ENCODE peak calls at places on chromosome 2, in six cellular contexts. U is hepatocyte; C is CD8-positive, alpha-beta T cell; Z is WTC11; E is cardiac fibroblast; A is HepG2. T is an unnamed sample.

GRCh38 chr2:207750315-207750714 is 19.4 kb downstream of the FZD5 start:
- DNase-seq in U (no peak), C (no peak), Z (no peak), E (no peak), A (peak), T (no peak)

GRCh38 chr2:100767224-100767653 is 52.7 kb upstream of the NPAS2 start:
- DNase-seq in U (no peak), C (no peak), Z (no peak), E (peak), A (no peak), T (no peak)

GRCh38 chr2:191178806-191179514 is 28.2 kb upstream of the STAT4 start:
- DNase-seq in U (no peak), C (no peak), Z (no peak), E (peak), A (no peak), T (no peak)

GRCh38 chr2:152025678-152026287 is 73.1 kb downstream of the CACNB4 start:
- DNase-seq in U (peak), C (peak), Z (peak), E (peak), A (peak), T (no peak)

GRCh38 chr2:130842770-130843169 is 6.1 kb downstream of the ARHGEF4 start:
- DNase-seq in U (no peak), C (no peak), Z (no peak), E (no peak), A (no peak), T (peak)

GRCh38 chr2:207073791-207074678 is 91.7 kb downstream of the KLF7 start:
- DNase-seq in U (no peak), C (no peak), Z (no peak), E (peak), A (no peak), T (no peak)

GRCh38 chr2:42767080-42767898 is 3.4 kb upstream of the OXER1 start:
- DNase-seq in U (no peak), C (no peak), Z (no peak), E (no peak), A (no peak), T (no peak)

GRCh38 chr2:230796280-230796862 is 68.4 kb upstream of the ITM2C start:
- DNase-seq in U (no peak), C (no peak), Z (no peak), E (no peak), A (no peak), T (no peak)

GRCh38 chr2:74008761-74009395 is 24.2 kb downstream of the TET3 start:
- DNase-seq in U (no peak), C (no peak), Z (no peak), E (no peak), A (no peak), T (no peak)

GRCh38 chr2:29110916-29111315 is 4.3 kb upstream of the CLIP4 start:
- DNase-seq in U (peak), C (no peak), Z (no peak), E (peak), A (no peak), T (no peak)

GRCh38 chr2:205892141-205893064 is 193.6 kb downstream of the INO80D start:
- DNase-seq in U (no peak), C (no peak), Z (no peak), E (peak), A (peak), T (no peak)

GRCh38 chr2:219031005-219031738 is 10.1 kb downstream of the CFAP65 start:
- DNase-seq in U (no peak), C (no peak), Z (no peak), E (no peak), A (no peak), T (no peak)

GRCh38 chr2:209367091-209367747 is 56.6 kb upstream of the MAP2 start:
- DNase-seq in U (no peak), C (no peak), Z (no peak), E (peak), A (no peak), T (no peak)

GRCh38 chr2:200746301-200746700 is 65.4 kb upstream of the BZW1 start:
- DNase-seq in U (no peak), C (no peak), Z (no peak), E (no peak), A (no peak), T (no peak)

DNA sequence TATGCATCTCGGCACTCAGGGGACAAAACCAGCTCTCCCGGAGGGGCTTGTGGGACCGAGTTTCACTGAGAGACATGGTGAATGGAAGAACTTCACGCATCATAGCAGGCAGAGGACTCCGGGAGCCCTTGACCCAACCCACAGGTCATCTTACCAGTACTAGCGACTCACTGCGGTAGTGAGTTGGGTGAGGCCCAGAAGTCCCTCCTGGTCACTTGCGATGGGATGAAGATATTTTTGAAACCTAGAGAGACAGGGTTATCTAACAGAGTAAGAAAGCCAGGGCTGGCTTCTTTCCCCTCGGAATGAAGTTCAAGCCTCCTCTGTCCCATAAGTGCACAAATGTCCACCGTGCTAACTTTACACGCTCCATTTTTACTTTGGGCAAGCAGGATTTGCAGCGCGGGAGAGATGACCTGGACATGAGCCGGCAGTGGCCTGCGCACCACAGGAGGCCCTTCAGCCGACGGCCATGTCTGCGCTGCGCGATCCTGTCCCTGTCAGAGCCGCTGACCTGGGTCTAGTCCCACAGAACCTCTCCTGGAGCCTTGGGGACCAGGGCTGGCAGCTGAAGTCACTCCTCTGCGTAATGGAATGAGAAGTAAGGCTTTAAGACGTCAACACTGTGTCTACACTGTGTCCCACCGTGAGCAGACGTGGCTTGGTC is 29.7 kb downstream of the ADI1 start:
- DNase-seq in U (no peak), C (no peak), Z (no peak), E (no peak), A (no peak), T (peak)
- TF ChIP-seq CTCF in U (no peak), C (no peak), Z (no peak), E (no peak), A (no peak), T (no peak)

DNA sequence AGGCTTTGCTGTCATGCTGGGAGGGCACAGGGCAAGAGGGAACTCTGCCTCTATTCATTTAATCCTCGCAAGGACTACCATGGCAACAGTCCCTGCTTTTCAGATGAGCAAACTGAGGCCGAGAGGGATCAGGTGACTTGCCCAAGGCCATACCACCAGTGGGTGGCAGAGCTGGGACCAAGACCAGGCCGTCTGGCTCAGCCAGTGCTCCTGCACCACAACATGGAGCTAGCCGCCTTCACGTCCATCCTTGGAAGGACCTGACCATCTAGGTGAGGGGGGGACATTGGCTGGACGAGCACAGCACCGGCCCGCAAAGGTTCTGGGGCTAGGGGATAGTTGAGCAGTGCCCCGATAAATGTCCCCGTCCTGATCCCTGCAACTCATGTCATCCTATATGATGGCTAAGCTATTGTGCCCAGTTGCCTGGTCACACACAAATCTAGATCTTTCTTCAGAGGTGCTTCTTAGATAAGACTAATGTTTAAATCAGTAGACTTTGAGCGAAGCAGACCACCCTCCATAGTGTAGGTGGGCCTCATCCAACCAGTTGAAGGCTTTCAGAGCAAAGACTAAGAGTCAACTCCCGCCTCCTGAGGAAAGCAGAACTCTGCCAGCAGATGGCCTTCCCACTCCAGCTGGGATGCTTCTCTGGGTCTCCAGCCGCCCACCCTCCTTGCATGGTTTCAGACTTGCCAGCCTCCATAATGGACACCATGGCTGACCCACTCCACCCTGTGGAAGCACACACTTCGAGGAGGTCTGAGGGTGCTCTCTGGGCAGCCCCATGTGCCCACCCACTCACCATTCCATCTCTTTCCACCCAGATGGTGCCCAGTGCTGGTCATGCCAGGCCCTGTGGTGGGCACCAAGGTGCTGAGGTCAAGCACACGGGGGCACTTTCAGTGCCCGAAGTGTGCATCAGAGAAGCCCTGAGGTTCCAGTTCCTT is 214.8 kb upstream of the RAB6C start:
- DNase-seq in U (no peak), C (peak), Z (no peak), E (no peak), A (no peak), T (peak)
- TF ChIP-seq CTCF in U (no peak), C (no peak), Z (no peak), E (no peak), A (peak), T (no peak)

DNA sequence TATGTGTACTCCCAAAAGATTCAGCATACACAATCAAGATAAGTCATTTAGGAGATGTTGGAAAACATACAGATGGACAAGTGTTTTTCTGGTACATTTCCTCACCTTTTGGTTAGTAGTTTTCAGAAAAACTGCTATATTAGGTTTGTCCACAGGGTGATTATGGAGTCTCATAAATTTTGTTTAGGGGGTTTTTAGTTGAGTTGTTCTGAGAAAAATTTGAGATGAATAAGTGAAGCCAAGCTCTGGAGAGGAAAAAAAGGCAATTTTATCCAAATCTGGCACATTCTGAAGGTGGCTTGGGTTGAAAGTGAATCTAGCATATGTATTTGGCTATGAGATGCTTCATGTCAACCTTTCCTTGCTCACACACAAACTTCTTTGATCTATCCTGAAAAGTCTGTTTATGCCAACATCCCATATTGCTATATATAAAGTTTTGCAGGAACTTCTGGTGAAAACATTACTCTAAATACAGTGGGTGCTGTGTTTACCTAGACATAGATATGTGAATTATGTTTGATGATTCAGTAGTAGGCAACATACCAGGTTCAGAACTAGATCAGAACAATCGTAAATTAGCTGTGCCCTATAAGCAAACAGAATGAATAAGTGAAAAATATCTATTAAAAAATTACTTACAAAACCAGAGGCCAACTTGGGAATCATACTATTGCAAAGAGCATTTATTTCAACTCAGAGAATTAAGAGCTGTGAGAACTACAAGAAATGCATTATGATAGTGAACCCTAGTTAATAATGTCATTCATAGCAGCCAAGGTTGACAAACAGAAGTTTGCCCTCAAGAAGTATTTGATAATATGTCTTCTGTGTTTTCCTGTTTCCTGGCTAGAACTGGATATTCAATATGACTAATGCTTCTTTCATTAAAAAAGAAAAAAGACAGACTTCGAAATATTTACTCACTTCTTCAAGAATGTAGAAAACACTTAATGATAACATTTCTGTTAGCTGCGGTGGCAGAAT is 552.0 kb downstream of the IRS1 start:
- DNase-seq in U (no peak), C (no peak), Z (no peak), E (peak), A (no peak), T (no peak)
- TF ChIP-seq CTCF in U (no peak), C (no peak), Z (no peak), E (peak), A (no peak), T (peak)

GRCh38 chr2:38464971-38465788 is 88.1 kb upstream of the ATL2 start:
- DNase-seq in U (no peak), C (no peak), Z (no peak), E (no peak), A (no peak), T (no peak)

GRCh38 chr2:38465789-38466127 is 88.7 kb upstream of the ATL2 start:
- DNase-seq in U (peak), C (no peak), Z (peak), E (peak), A (peak), T (no peak)

GRCh38 chr2:38466409-38466808 is 89.3 kb upstream of the ATL2 start:
- DNase-seq in U (no peak), C (no peak), Z (no peak), E (no peak), A (no peak), T (no peak)

GRCh38 chr2:38467768-38468463 is 90.8 kb upstream of the ATL2 start:
- DNase-seq in U (no peak), C (no peak), Z (no peak), E (no peak), A (no peak), T (no peak)

DNA sequence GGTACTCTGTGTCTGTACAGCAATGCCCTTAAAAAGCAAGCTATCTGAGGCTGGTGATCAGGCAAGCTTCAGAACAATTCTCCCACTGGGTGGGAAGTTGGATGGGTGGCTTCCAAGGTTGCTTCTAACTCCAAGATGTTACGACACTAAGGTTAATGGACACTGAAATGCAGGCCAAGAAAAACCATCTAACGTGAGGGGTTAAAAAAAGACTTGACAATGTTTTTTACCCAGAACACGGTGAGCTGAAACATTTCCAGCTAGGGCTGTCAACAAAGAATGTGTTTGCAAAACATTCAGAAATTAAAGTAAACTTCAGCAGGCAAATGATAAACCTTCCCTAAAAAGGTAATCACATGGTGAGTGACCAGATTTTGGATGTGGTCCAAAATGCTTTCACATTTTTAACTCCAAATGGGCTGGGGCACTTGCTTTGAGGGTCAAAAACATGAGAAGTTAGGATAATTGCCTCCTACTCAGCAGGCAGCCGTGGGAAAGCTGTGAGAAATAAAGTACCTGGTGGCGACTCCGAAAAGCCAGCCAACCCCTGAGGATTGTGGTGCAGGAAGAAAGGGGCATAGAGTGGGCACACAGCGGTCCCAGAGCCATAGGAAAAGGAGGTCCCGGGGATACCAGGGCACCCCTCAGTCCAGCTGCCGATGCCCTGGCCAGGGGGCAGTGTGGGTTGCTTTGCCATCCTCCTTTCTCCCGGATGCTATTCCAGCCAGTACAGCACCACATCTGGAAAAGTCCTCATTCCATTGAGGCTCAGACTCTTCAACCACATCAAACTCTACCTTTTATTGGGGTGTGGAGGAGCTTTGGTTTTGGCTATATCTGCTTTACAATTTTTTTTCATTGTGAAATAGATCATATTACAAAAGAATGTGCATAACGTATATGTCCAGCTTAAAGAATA is 90.0 kb upstream of the ATL2 start:
- DNase-seq in U (no peak), C (no peak), Z (no peak), E (no peak), A (no peak), T (no peak)
- TF ChIP-seq CTCF in U (no peak), C (no peak), Z (no peak), E (no peak), A (peak), T (peak)

GRCh38 chr2:11837875-11838734 is 91.7 kb downstream of the LPIN1 start:
- DNase-seq in U (no peak), C (no peak), Z (no peak), E (no peak), A (peak), T (no peak)

GRCh38 chr2:11833601-11834000 is 87.2 kb downstream of the LPIN1 start:
- DNase-seq in U (no peak), C (no peak), Z (no peak), E (peak), A (no peak), T (no peak)

GRCh38 chr2:11832531-11832930 is 86.1 kb downstream of the LPIN1 start:
- DNase-seq in U (no peak), C (no peak), Z (no peak), E (no peak), A (no peak), T (no peak)

GRCh38 chr2:11836647-11837219 is 90.3 kb downstream of the LPIN1 start:
- DNase-seq in U (no peak), C (no peak), Z (no peak), E (no peak), A (no peak), T (no peak)

GRCh38 chr2:11835403-11835802 is 89.0 kb downstream of the LPIN1 start:
- DNase-seq in U (no peak), C (no peak), Z (no peak), E (peak), A (no peak), T (no peak)
- TF ChIP-seq CTCF in U (no peak), C (no peak), Z (no peak), E (peak), A (no peak), T (peak)

GRCh38 chr2:10054424-10054823 is 11.1 kb downstream of the KLF11 start:
- DNase-seq in U (no peak), C (no peak), Z (no peak), E (no peak), A (no peak), T (peak)
- TF ChIP-seq CTCF in U (no peak), C (no peak), Z (no peak), E (no peak), A (no peak), T (peak)

DNA sequence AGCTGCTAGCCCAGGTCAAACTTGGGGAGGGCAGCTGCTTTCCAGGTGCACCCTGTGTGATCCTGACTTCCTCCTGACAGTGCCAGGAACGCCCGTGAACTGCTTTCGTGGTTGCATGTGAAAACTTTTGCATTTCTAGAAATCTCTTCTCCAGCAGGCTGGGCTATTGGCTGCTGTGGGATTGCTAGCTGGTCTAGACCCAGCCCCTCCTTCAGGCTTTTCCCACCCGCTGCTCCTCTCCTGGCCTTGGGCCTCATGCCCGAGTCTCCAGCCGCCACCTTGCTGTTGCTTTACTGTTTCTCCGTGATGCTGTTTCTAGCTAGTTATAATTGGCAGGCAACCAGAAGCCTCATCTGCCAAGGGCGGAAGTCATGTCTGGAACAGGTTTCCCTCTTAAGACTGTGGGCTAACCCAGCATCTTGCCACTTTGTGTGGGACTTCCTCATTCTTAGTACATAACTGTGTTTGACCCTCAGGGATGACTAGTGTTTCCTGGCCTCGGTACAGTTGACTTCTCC is 27.0 kb upstream of the MGAT4A start:
- DNase-seq in U (no peak), C (peak), Z (no peak), E (peak), A (no peak), T (no peak)
- TF ChIP-seq CTCF in U (no peak), C (no peak), Z (no peak), E (peak), A (no peak), T (peak)

GRCh38 chr2:116510117-116510671 is 1304.3 kb upstream of the DDX18 start:
- DNase-seq in U (peak), C (no peak), Z (no peak), E (peak), A (peak), T (no peak)
- TF ChIP-seq CTCF in U (peak), C (no peak), Z (peak), E (peak), A (peak), T (peak)

GRCh38 chr2:216791303-216791702 is 68.6 kb downstream of the TNP1 start:
- DNase-seq in U (no peak), C (no peak), Z (no peak), E (no peak), A (no peak), T (no peak)

GRCh38 chr2:216789088-216789487 is 70.8 kb downstream of the TNP1 start:
- DNase-seq in U (no peak), C (no peak), Z (no peak), E (no peak), A (no peak), T (no peak)

GRCh38 chr2:216793386-216793785 is 66.5 kb downstream of the TNP1 start:
- DNase-seq in U (no peak), C (no peak), Z (no peak), E (no peak), A (no peak), T (no peak)

GRCh38 chr2:216796096-216796840 is 63.6 kb downstream of the TNP1 start:
- DNase-seq in U (no peak), C (no peak), Z (no peak), E (no peak), A (no peak), T (no peak)

GRCh38 chr2:216792222-216793001 is 67.5 kb downstream of the TNP1 start:
- DNase-seq in U (peak), C (no peak), Z (no peak), E (peak), A (no peak), T (no peak)
- TF ChIP-seq CTCF in U (no peak), C (no peak), Z (no peak), E (no peak), A (no peak), T (peak)

T was measured in chondrocyte.